ENCODE peak calls at places on chromosomes 1 and 21, in four cellular contexts. I, E, M and X are unnamed samples.

GRCh38 chr1:17348593-17349234 is 23.3 kb upstream of the PADI6 start:
- DNase-seq in I (no peak), E (no peak), M (no peak), X (no peak)

GRCh38 chr1:53956308-53957168 is 10.4 kb downstream of the LRRC42 start:
- DNase-seq in I (peak), E (no peak), M (no peak), X (no peak)

GRCh38 chr1:168581799-168582572 is 5.6 kb downstream of the XCL1 start:
- DNase-seq in I (no peak), E (no peak), M (no peak), X (no peak)

GRCh38 chr21:43333301-43334062 is 93.4 kb downstream of the SIK1 start:
- DNase-seq in I (no peak), E (no peak), M (no peak), X (no peak)

GRCh38 chr21:45290948-45291612 is 3.4 kb upstream of the POFUT2 start:
- DNase-seq in I (no peak), E (no peak), M (no peak), X (peak)

GRCh38 chr1:181353526-181353925 is 129.8 kb upstream of the CACNA1E start:
- DNase-seq in I (no peak), E (no peak), M (no peak), X (no peak)

GRCh38 chr1:61950418-61950817 is 208.1 kb downstream of the PATJ start:
- DNase-seq in I (no peak), E (no peak), M (no peak), X (no peak)

GRCh38 chr1:229529639-229530038 is 21.5 kb upstream of the NUP133 start:
- DNase-seq in I (no peak), E (no peak), M (no peak), X (no peak)

GRCh38 chr1:25554426-25554780 is 11.0 kb downstream of the LDLRAP1 start:
- DNase-seq in I (no peak), E (no peak), M (no peak), X (no peak)

GRCh38 chr1:150799104-150799503 is 9.0 kb downstream of the CTSK start:
- DNase-seq in I (no peak), E (no peak), M (no peak), X (no peak)

GRCh38 chr1:108703939-108704338 is 8.8 kb upstream of the FNDC7 start:
- DNase-seq in I (no peak), E (no peak), M (no peak), X (no peak)

GRCh38 chr1:106748581-106748980 is 307.9 kb upstream of the PRMT6 start:
- DNase-seq in I (no peak), E (no peak), M (no peak), X (no peak)

GRCh38 chr1:64505232-64505943 is 35.5 kb downstream of the CACHD1 start:
- DNase-seq in I (no peak), E (peak), M (peak), X (peak)

GRCh38 chr1:183493540-183494245 is 21.4 kb downstream of the SMG7 start:
- DNase-seq in I (no peak), E (no peak), M (no peak), X (no peak)

GRCh38 chr1:168271636-168272035 is 9.0 kb upstream of the TBX19 start:
- DNase-seq in I (no peak), E (no peak), M (no peak), X (no peak)

GRCh38 chr1:15866696-15867687 is 19.5 kb downstream of the SPEN start:
- DNase-seq in I (no peak), E (no peak), M (no peak), X (no peak)

GRCh38 chr1:38125016-38125415 is 78.4 kb upstream of the POU3F1 start:
- DNase-seq in I (no peak), E (no peak), M (no peak), X (no peak)

GRCh38 chr1:207223162-207223561 is 98.3 kb upstream of the CD55 start:
- DNase-seq in I (no peak), E (no peak), M (no peak), X (no peak)

GRCh38 chr21:40146201-40146890 is 279.1 kb downstream of the PCP4 start:
- DNase-seq in I (no peak), E (no peak), M (no peak), X (no peak)

GRCh38 chr1:233304489-233305102 is 9.1 kb upstream of the PCNX2 start:
- DNase-seq in I (peak), E (no peak), M (no peak), X (peak)

GRCh38 chr1:20164694-20165202 is 21.1 kb upstream of the UBXN10 start:
- DNase-seq in I (no peak), E (no peak), M (no peak), X (no peak)

GRCh38 chr1:29471487-29472313 is 235.4 kb downstream of the PTPRU start:
- DNase-seq in I (no peak), E (no peak), M (no peak), X (peak)

GRCh38 chr1:15848929-15849774 is 1.6 kb downstream of the SPEN start:
- DNase-seq in I (peak), E (peak), M (peak), X (peak)

GRCh38 chr1:102434421-102434820 is 437.7 kb upstream of the OLFM3 start:
- DNase-seq in I (peak), E (peak), M (no peak), X (peak)

GRCh38 chr1:88985033-88985432 is 7.4 kb downstream of the KYAT3 start:
- DNase-seq in I (peak), E (no peak), M (no peak), X (peak)

GRCh38 chr21:34006603-34007168 is 66.7 kb upstream of the MRPS6 start:
- DNase-seq in I (no peak), E (no peak), M (no peak), X (no peak)

GRCh38 chr1:225915538-225915991 is 8.5 kb downstream of the PYCR2 start:
- DNase-seq in I (no peak), E (no peak), M (no peak), X (peak)

GRCh38 chr1:244869364-244869827 is 5.1 kb upstream of the HNRNPU start:
- DNase-seq in I (no peak), E (no peak), M (no peak), X (no peak)

GRCh38 chr1:203448521-203449061 is 27.0 kb upstream of the PRELP start:
- DNase-seq in I (peak), E (no peak), M (no peak), X (no peak)